ENCODE peak calls at places on chromosomes 5 and 9, in seven cellular contexts. O is kidney epithelial cell, L is heart left ventricle, Q is fibroblast of lung, B is left lung, K is Caco-2, W is GM06990. D is an unnamed sample. For H3K36me3, the result is how much of the 10 kb centered on the place peaks cover.

GRCh38 chr5:68875351-68875750 is 218.5 kb upstream of the SLC30A5 start:
- DNase-seq in O (no peak), L (no peak), Q (no peak), B (no peak), K (no peak), W (no peak), D (no peak)

GRCh38 chr9:69474821-69475220 is 149.8 kb downstream of the ENTREP1 start:
- DNase-seq in O (no peak), L (no peak), Q (no peak), B (no peak), K (no peak), W (no peak), D (no peak)

GRCh38 chr9:27600254-27600653 is 27.0 kb upstream of the C9orf72 start:
- DNase-seq in O (no peak), L (no peak), Q (no peak), B (no peak), K (no peak), W (no peak), D (no peak)

GRCh38 chr5:158388018-158388417 is 529.1 kb upstream of the CLINT1 start:
- DNase-seq in O (no peak), L (no peak), Q (no peak), B (no peak), K (no peak), W (no peak), D (no peak)

GRCh38 chr9:86405926-86406325 is 51.7 kb upstream of the TUT7 start:
- DNase-seq in O (peak), L (peak), Q (peak), B (no peak), K (no peak), W (no peak), D (peak)

GRCh38 chr9:130530932-130531331 is 48.4 kb upstream of the FUBP3 start:
- DNase-seq in O (no peak), L (peak), Q (peak), B (no peak), K (no peak), W (no peak), D (no peak)

GRCh38 chr5:67268233-67269011 is 71.8 kb upstream of the CD180 start:
- DNase-seq in O (peak), L (peak), Q (peak), B (peak), K (peak), W (no peak), D (peak)

GRCh38 chr9:2740616-2741015 is 23.3 kb downstream of the KCNV2 start:
- DNase-seq in O (no peak), L (no peak), Q (peak), B (no peak), K (no peak), W (no peak), D (peak)

GRCh38 chr5:87048156-87048555 is 219.5 kb upstream of the RASA1 start:
- DNase-seq in O (no peak), L (no peak), Q (no peak), B (no peak), K (no peak), W (no peak), D (no peak)

GRCh38 chr5:156148307-156148706 is 178.7 kb upstream of the SGCD start:
- DNase-seq in O (no peak), L (no peak), Q (peak), B (no peak), K (no peak), W (no peak), D (no peak)

GRCh38 chr5:40762716-40763115 is 7.0 kb upstream of the TTC33 start:
- DNase-seq in O (no peak), L (no peak), Q (peak), B (no peak), K (no peak), W (no peak), D (no peak)

GRCh38 chr9:75624984-75625383 is 265.5 kb upstream of the PCSK5 start:
- DNase-seq in O (no peak), L (peak), Q (no peak), B (no peak), K (no peak), W (no peak), D (no peak)

GRCh38 chr9:27457445-27457844 is 66.6 kb upstream of the IFNK start:
- DNase-seq in O (no peak), L (peak), Q (no peak), B (no peak), K (no peak), W (no peak), D (no peak)

GRCh38 chr5:4651811-4652565 is 488.1 kb upstream of the ADAMTS16 start:
- DNase-seq in O (no peak), L (no peak), Q (no peak), B (no peak), K (no peak), W (no peak), D (no peak)

GRCh38 chr5:34657550-34657921 is 1.4 kb downstream of the RAI14 start:
- DNase-seq in O (no peak), L (peak), Q (peak), B (no peak), K (peak), W (no peak), D (no peak)

GRCh38 chr5:34658023-34658422 is 1.9 kb downstream of the RAI14 start:
- DNase-seq in O (no peak), L (no peak), Q (peak), B (no peak), K (no peak), W (no peak), D (no peak)

GRCh38 chr5:34655354-34655991 is 655 bp upstream of the RAI14 start:
- DNase-seq in O (peak), L (no peak), Q (peak), B (no peak), K (peak), W (peak), D (peak)

GRCh38 chr5:34656700-34657549 is 797 bp downstream of the RAI14 start:
- DNase-seq in O (no peak), L (no peak), Q (peak), B (peak), K (peak), W (peak), D (no peak)

DNA sequence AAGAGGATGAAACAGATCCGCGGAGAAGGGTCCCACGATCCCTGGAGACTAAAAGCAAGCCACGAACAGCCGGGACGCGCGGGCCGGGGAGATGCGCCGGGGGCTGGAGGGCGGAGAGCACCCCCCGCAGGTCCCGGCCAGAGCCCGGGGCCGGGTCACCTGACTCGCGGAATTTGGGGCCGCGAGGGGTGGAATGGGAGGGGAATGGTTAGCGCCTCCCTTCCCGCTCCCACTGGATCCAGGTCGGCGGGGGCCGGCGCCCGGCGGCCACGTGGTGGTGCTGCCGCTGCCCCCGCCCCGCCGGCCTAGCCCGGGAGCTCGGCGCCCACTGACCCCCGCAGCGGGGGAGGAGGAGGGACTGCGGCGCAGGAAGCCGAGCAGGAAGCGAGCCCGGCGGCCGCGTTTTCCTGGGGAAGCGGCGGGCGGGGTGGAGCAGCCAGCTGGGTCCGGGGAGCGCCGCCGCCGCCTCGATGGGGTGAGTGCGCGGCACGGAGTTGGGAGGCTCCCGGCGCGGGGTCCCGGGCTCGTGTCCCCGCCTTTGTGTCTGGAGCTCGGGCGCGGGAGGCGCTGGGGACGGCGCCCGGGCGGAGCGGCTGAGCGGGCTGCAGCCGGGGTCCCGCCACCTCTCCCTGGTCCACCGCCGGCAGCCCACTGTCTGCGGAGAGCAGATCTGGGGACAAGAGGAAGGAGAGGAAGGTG is at the start of gene RAI14:
- DNase-seq in O (no peak), L (peak), Q (peak), B (peak), K (peak), W (peak), D (peak)
- H3K4me3 ChIP-seq in O (peak), L (peak), Q (peak), B (peak), K (peak), W (peak), D (peak)

GRCh38 chr5:151107084-151107483 is 26.2 kb upstream of the TNIP1 start:
- DNase-seq in O (no peak), L (no peak), Q (no peak), B (no peak), K (no peak), W (no peak), D (no peak)

GRCh38 chr5:151105561-151105960 is 24.7 kb upstream of the TNIP1 start:
- DNase-seq in O (no peak), L (no peak), Q (no peak), B (no peak), K (no peak), W (no peak), D (no peak)

GRCh38 chr5:151106509-151106908 is 25.7 kb upstream of the TNIP1 start:
- DNase-seq in O (no peak), L (no peak), Q (no peak), B (no peak), K (no peak), W (no peak), D (no peak)

GRCh38 chr5:151104795-151105194 is 24.0 kb upstream of the TNIP1 start:
- DNase-seq in O (no peak), L (no peak), Q (no peak), B (no peak), K (no peak), W (no peak), D (peak)

DNA sequence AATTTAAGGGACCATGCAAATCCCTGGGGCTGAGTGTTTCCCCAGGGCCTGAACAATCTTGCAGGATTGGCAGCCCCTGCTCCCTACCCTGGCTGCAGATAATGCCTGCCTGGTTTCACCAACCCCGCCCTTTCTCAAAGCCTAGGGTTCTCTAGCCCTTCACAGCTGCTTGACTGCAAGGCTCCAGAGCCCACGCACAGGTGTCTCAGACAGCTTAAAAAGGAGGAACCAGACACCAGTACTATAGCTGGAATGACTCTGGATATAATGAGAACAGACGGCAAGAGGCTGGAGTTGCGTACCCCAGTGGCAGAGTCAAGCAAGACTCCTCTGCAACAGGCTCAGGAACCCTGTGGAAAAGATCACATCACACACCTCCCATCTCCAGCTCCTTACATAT is 25.2 kb upstream of the TNIP1 start:
- DNase-seq in O (no peak), L (no peak), Q (no peak), B (no peak), K (no peak), W (no peak), D (no peak)
- H3K36me3 ChIP-seq in O (under half), L (half or more), Q (under half), B (under half), K (under half), W (half or more), D (under half)

GRCh38 chr5:138933522-138934290 is 58.6 kb upstream of the LRRTM2 start:
- DNase-seq in O (no peak), L (no peak), Q (no peak), B (no peak), K (no peak), W (no peak), D (no peak)

GRCh38 chr5:138936225-138936967 is 61.3 kb upstream of the LRRTM2 start:
- DNase-seq in O (no peak), L (no peak), Q (no peak), B (peak), K (no peak), W (no peak), D (no peak)

GRCh38 chr5:138935466-138935865 is 60.3 kb upstream of the LRRTM2 start:
- DNase-seq in O (no peak), L (no peak), Q (no peak), B (peak), K (no peak), W (no peak), D (no peak)

GRCh38 chr5:138936968-138937345 is 61.8 kb upstream of the LRRTM2 start:
- DNase-seq in O (no peak), L (no peak), Q (no peak), B (no peak), K (no peak), W (no peak), D (no peak)

DNA sequence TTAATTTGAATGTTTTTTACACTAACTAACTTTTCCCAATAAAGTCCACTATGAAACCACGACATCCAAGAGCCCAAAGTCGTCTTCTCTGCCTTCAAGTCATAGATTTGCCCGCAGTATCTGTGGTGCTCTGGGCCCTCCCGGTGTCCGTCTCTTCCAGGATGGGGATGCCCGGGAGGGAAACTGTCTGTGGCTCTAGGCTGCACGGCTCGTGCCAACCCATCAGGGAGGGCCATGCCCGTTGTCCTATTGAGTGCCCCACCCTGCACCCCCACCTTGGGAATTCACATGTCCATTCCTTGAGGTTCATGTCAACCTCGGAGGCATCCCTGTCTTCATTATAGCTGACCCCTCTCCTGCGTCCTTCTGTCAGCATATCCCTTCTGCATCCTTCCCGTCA is 59.8 kb upstream of the LRRTM2 start:
- DNase-seq in O (no peak), L (no peak), Q (no peak), B (peak), K (no peak), W (no peak), D (no peak)
- TF ChIP-seq CTCF in O (no peak), L (no peak), Q (no peak), B (no peak), K (no peak), W (no peak), D (no peak)

GRCh38 chr9:129177791-129178578 is at the start of gene IER5L:
- DNase-seq in O (peak), L (peak), Q (peak), B (peak), K (peak), W (peak), D (no peak)

GRCh38 chr9:129178983-129179382 is 922 bp upstream of the IER5L start:
- DNase-seq in O (no peak), L (no peak), Q (no peak), B (no peak), K (peak), W (no peak), D (no peak)

GRCh38 chr9:129177443-129177790 is 644 bp downstream of the IER5L start:
- DNase-seq in O (no peak), L (no peak), Q (no peak), B (no peak), K (no peak), W (no peak), D (no peak)

GRCh38 chr9:129176786-129177442 is 1.1 kb downstream of the IER5L start:
- DNase-seq in O (no peak), L (peak), Q (peak), B (peak), K (peak), W (peak), D (no peak)

GRCh38 chr9:129178579-129178909 is 483 bp upstream of the IER5L start:
- DNase-seq in O (no peak), L (no peak), Q (no peak), B (no peak), K (no peak), W (no peak), D (no peak)
- H3K4me3 ChIP-seq in O (peak), L (peak), Q (no peak), B (peak), K (peak), W (peak), D (peak)

D was measured in BJ.